ENCODE peak calls at places on chromosomes 3 and 15, in five cellular contexts. One of them, this sample, is unnamed.

GRCh38 chr3:195859846-195860411 is 48.2 kb upstream of the MUC4 start:
- DNase-seq in germinal center: no peak
- DNase-seq in T-helper 1 cell: no peak
- DNase-seq in T-helper 2 cell treated with Interferon-gamma antibody and Interleukin-4, amounts not matched to agents 5 μg/mL and 100 μg/mL, for 36 hours: no peak
- DNase-seq in posterior cingulate gyrus: no peak
- DNase-seq in this sample: no peak

GRCh38 chr3:158559504-158559903 is 11.5 kb upstream of the MLF1 start:
- DNase-seq in germinal center: no peak
- DNase-seq in T-helper 1 cell: no peak
- DNase-seq in T-helper 2 cell treated with Interferon-gamma antibody and Interleukin-4, amounts not matched to agents 5 μg/mL and 100 μg/mL, for 36 hours: no peak
- DNase-seq in posterior cingulate gyrus: no peak
- DNase-seq in this sample: no peak

GRCh38 chr3:112074616-112075497 is 11.3 kb upstream of the C3orf52 start:
- DNase-seq in germinal center: no peak
- DNase-seq in T-helper 1 cell: no peak
- DNase-seq in T-helper 2 cell treated with Interferon-gamma antibody and Interleukin-4, amounts not matched to agents 5 μg/mL and 100 μg/mL, for 36 hours: peak; percentile 58
- DNase-seq in posterior cingulate gyrus: no peak
- DNase-seq in this sample: no peak

GRCh38 chr3:40309925-40310635 is 573 bp downstream of the EIF1B start:
- DNase-seq in germinal center: peak; percentile 50
- DNase-seq in T-helper 1 cell: no peak
- DNase-seq in T-helper 2 cell treated with Interferon-gamma antibody and Interleukin-4, amounts not matched to agents 5 μg/mL and 100 μg/mL, for 36 hours: no peak
- DNase-seq in posterior cingulate gyrus: peak; percentile 26
- DNase-seq in this sample: peak; percentile 53

GRCh38 chr3:127784283-127784682 is 38.0 kb downstream of the MGLL start:
- DNase-seq in germinal center: no peak
- DNase-seq in T-helper 1 cell: no peak
- DNase-seq in T-helper 2 cell treated with Interferon-gamma antibody and Interleukin-4, amounts not matched to agents 5 μg/mL and 100 μg/mL, for 36 hours: no peak
- DNase-seq in posterior cingulate gyrus: no peak
- DNase-seq in this sample: no peak

GRCh38 chr3:11976976-11977375 is 27.2 kb upstream of the SYN2 start:
- DNase-seq in germinal center: no peak
- DNase-seq in T-helper 1 cell: no peak
- DNase-seq in T-helper 2 cell treated with Interferon-gamma antibody and Interleukin-4, amounts not matched to agents 5 μg/mL and 100 μg/mL, for 36 hours: no peak
- DNase-seq in posterior cingulate gyrus: no peak
- DNase-seq in this sample: no peak

GRCh38 chr3:11956781-11957180 is 47.4 kb upstream of the SYN2 start:
- DNase-seq in germinal center: no peak
- DNase-seq in T-helper 1 cell: no peak
- DNase-seq in T-helper 2 cell treated with Interferon-gamma antibody and Interleukin-4, amounts not matched to agents 5 μg/mL and 100 μg/mL, for 36 hours: no peak
- DNase-seq in posterior cingulate gyrus: no peak
- DNase-seq in this sample: no peak

GRCh38 chr15:73571346-73571745 is 61.8 kb downstream of the NPTN start:
- DNase-seq in germinal center: no peak
- DNase-seq in T-helper 1 cell: no peak
- DNase-seq in T-helper 2 cell treated with Interferon-gamma antibody and Interleukin-4, amounts not matched to agents 5 μg/mL and 100 μg/mL, for 36 hours: no peak
- DNase-seq in posterior cingulate gyrus: no peak
- DNase-seq in this sample: no peak

GRCh38 chr15:67093146-67093874 is 27.9 kb downstream of the SMAD3 start:
- DNase-seq in germinal center: peak; percentile 74
- DNase-seq in T-helper 1 cell: no peak
- DNase-seq in T-helper 2 cell treated with Interferon-gamma antibody and Interleukin-4, amounts not matched to agents 5 μg/mL and 100 μg/mL, for 36 hours: no peak
- DNase-seq in posterior cingulate gyrus: no peak
- DNase-seq in this sample: peak; percentile 86

GRCh38 chr3:183555541-183556081 is at the start of gene KLHL6:
- DNase-seq in germinal center: peak; percentile 78
- DNase-seq in T-helper 1 cell: peak; percentile 44
- DNase-seq in T-helper 2 cell treated with Interferon-gamma antibody and Interleukin-4, amounts not matched to agents 5 μg/mL and 100 μg/mL, for 36 hours: peak; percentile 81
- DNase-seq in posterior cingulate gyrus: no peak
- DNase-seq in this sample: peak; percentile 70

GRCh38 chr3:42398080-42398479 is 12.3 kb downstream of the LYZL4 start:
- DNase-seq in germinal center: no peak
- DNase-seq in T-helper 1 cell: no peak
- DNase-seq in T-helper 2 cell treated with Interferon-gamma antibody and Interleukin-4, amounts not matched to agents 5 μg/mL and 100 μg/mL, for 36 hours: no peak
- DNase-seq in posterior cingulate gyrus: no peak
- DNase-seq in this sample: no peak

This sample was measured in naive B cell.